ENCODE peak calls at places on chromosome 18, in ten cellular contexts. One of them, this sample, is unnamed.

GRCh38 chr18:3758531-3758930 is 308.6 kb downstream of the TGIF1 start:
- DNase-seq in substantia nigra: no peak
- DNase-seq in NCI-H1092 treated with DMSO at 0.1 percent for 48 hours: no peak
- DNase-seq in NCI-H524 treated with DMSO at 0.1 percent for 48 hours: no peak
- DNase-seq in activated CD8-positive, alpha-beta memory T cell treated with anti-CD3 and anti-CD28 coated beads for 1 hour: no peak
- DNase-seq in posterior vena cava: no peak
- DNase-seq in left kidney: no peak
- DNase-seq in SJSA1: no peak
- DNase-seq in 8988T: no peak
- DNase-seq in T-helper 2 cell: no peak
- DNase-seq in this sample: peak

GRCh38 chr18:68769423-68769822 is 28.5 kb upstream of the CCDC102B start:
- DNase-seq in substantia nigra: no peak
- DNase-seq in NCI-H1092 treated with DMSO at 0.1 percent for 48 hours: no peak
- DNase-seq in NCI-H524 treated with DMSO at 0.1 percent for 48 hours: no peak
- DNase-seq in activated CD8-positive, alpha-beta memory T cell treated with anti-CD3 and anti-CD28 coated beads for 1 hour: no peak
- DNase-seq in posterior vena cava: no peak
- DNase-seq in left kidney: no peak
- DNase-seq in SJSA1: no peak
- DNase-seq in 8988T: no peak
- DNase-seq in T-helper 2 cell: no peak
- DNase-seq in this sample: no peak

GRCh38 chr18:56684277-56684676 is 33.1 kb downstream of the WDR7 start:
- DNase-seq in substantia nigra: no peak
- DNase-seq in NCI-H1092 treated with DMSO at 0.1 percent for 48 hours: no peak
- DNase-seq in NCI-H524 treated with DMSO at 0.1 percent for 48 hours: no peak
- DNase-seq in activated CD8-positive, alpha-beta memory T cell treated with anti-CD3 and anti-CD28 coated beads for 1 hour: no peak
- DNase-seq in posterior vena cava: no peak
- DNase-seq in left kidney: no peak
- DNase-seq in SJSA1: no peak
- DNase-seq in 8988T: no peak
- DNase-seq in T-helper 2 cell: no peak
- DNase-seq in this sample: no peak

GRCh38 chr18:74905245-74905644 is 303.7 kb downstream of the PTGR3 start:
- DNase-seq in substantia nigra: no peak
- DNase-seq in NCI-H1092 treated with DMSO at 0.1 percent for 48 hours: peak
- DNase-seq in NCI-H524 treated with DMSO at 0.1 percent for 48 hours: no peak
- DNase-seq in activated CD8-positive, alpha-beta memory T cell treated with anti-CD3 and anti-CD28 coated beads for 1 hour: no peak
- DNase-seq in posterior vena cava: no peak
- DNase-seq in left kidney: no peak
- DNase-seq in SJSA1: no peak
- DNase-seq in 8988T: no peak
- DNase-seq in T-helper 2 cell: no peak
- DNase-seq in this sample: no peak

GRCh38 chr18:1527805-1528204 is 623.1 kb downstream of the ADCYAP1 start:
- DNase-seq in substantia nigra: no peak
- DNase-seq in NCI-H1092 treated with DMSO at 0.1 percent for 48 hours: no peak
- DNase-seq in NCI-H524 treated with DMSO at 0.1 percent for 48 hours: no peak
- DNase-seq in activated CD8-positive, alpha-beta memory T cell treated with anti-CD3 and anti-CD28 coated beads for 1 hour: no peak
- DNase-seq in posterior vena cava: no peak
- DNase-seq in left kidney: no peak
- DNase-seq in SJSA1: no peak
- DNase-seq in 8988T: no peak
- DNase-seq in T-helper 2 cell: no peak
- DNase-seq in this sample: peak

GRCh38 chr18:7789853-7790552 is 222.9 kb downstream of the PTPRM start:
- DNase-seq in substantia nigra: no peak
- DNase-seq in NCI-H1092 treated with DMSO at 0.1 percent for 48 hours: peak
- DNase-seq in NCI-H524 treated with DMSO at 0.1 percent for 48 hours: no peak
- DNase-seq in activated CD8-positive, alpha-beta memory T cell treated with anti-CD3 and anti-CD28 coated beads for 1 hour: no peak
- DNase-seq in posterior vena cava: no peak
- DNase-seq in left kidney: peak
- DNase-seq in SJSA1: peak
- DNase-seq in 8988T: no peak
- DNase-seq in T-helper 2 cell: no peak
- DNase-seq in this sample: peak

GRCh38 chr18:37441821-37442220 is 123.8 kb downstream of the CELF4 start:
- DNase-seq in substantia nigra: no peak
- DNase-seq in NCI-H1092 treated with DMSO at 0.1 percent for 48 hours: no peak
- DNase-seq in NCI-H524 treated with DMSO at 0.1 percent for 48 hours: no peak
- DNase-seq in activated CD8-positive, alpha-beta memory T cell treated with anti-CD3 and anti-CD28 coated beads for 1 hour: no peak
- DNase-seq in posterior vena cava: no peak
- DNase-seq in left kidney: no peak
- DNase-seq in SJSA1: no peak
- DNase-seq in 8988T: no peak
- DNase-seq in T-helper 2 cell: no peak
- DNase-seq in this sample: no peak

GRCh38 chr18:6881034-6881800 is 151.7 kb downstream of the ARHGAP28 start:
- DNase-seq in substantia nigra: no peak
- DNase-seq in NCI-H1092 treated with DMSO at 0.1 percent for 48 hours: no peak
- DNase-seq in NCI-H524 treated with DMSO at 0.1 percent for 48 hours: no peak
- DNase-seq in activated CD8-positive, alpha-beta memory T cell treated with anti-CD3 and anti-CD28 coated beads for 1 hour: no peak
- DNase-seq in posterior vena cava: no peak
- DNase-seq in left kidney: no peak
- DNase-seq in SJSA1: no peak
- DNase-seq in 8988T: no peak
- DNase-seq in T-helper 2 cell: no peak
- DNase-seq in this sample: no peak

GRCh38 chr18:54775686-54776085 is 52.6 kb upstream of the RAB27B start:
- DNase-seq in substantia nigra: no peak
- DNase-seq in NCI-H1092 treated with DMSO at 0.1 percent for 48 hours: no peak
- DNase-seq in NCI-H524 treated with DMSO at 0.1 percent for 48 hours: no peak
- DNase-seq in activated CD8-positive, alpha-beta memory T cell treated with anti-CD3 and anti-CD28 coated beads for 1 hour: no peak
- DNase-seq in posterior vena cava: no peak
- DNase-seq in left kidney: no peak
- DNase-seq in SJSA1: peak
- DNase-seq in 8988T: no peak
- DNase-seq in T-helper 2 cell: no peak
- DNase-seq in this sample: peak

GRCh38 chr18:45014047-45014501 is 333.4 kb downstream of the SETBP1 start:
- DNase-seq in substantia nigra: no peak
- DNase-seq in NCI-H1092 treated with DMSO at 0.1 percent for 48 hours: no peak
- DNase-seq in NCI-H524 treated with DMSO at 0.1 percent for 48 hours: no peak
- DNase-seq in activated CD8-positive, alpha-beta memory T cell treated with anti-CD3 and anti-CD28 coated beads for 1 hour: no peak
- DNase-seq in posterior vena cava: no peak
- DNase-seq in left kidney: peak
- DNase-seq in SJSA1: peak
- DNase-seq in 8988T: peak
- DNase-seq in T-helper 2 cell: no peak
- DNase-seq in this sample: peak

GRCh38 chr18:13623871-13624270 is 102.5 kb downstream of the FAM210A start:
- DNase-seq in substantia nigra: no peak
- DNase-seq in NCI-H1092 treated with DMSO at 0.1 percent for 48 hours: no peak
- DNase-seq in NCI-H524 treated with DMSO at 0.1 percent for 48 hours: no peak
- DNase-seq in activated CD8-positive, alpha-beta memory T cell treated with anti-CD3 and anti-CD28 coated beads for 1 hour: no peak
- DNase-seq in posterior vena cava: peak
- DNase-seq in left kidney: no peak
- DNase-seq in SJSA1: no peak
- DNase-seq in 8988T: no peak
- DNase-seq in T-helper 2 cell: no peak
- DNase-seq in this sample: no peak

GRCh38 chr18:49519041-49519971 is 32.3 kb upstream of the C18orf32 start:
- DNase-seq in substantia nigra: no peak
- DNase-seq in NCI-H1092 treated with DMSO at 0.1 percent for 48 hours: no peak
- DNase-seq in NCI-H524 treated with DMSO at 0.1 percent for 48 hours: peak
- DNase-seq in activated CD8-positive, alpha-beta memory T cell treated with anti-CD3 and anti-CD28 coated beads for 1 hour: no peak
- DNase-seq in posterior vena cava: peak
- DNase-seq in left kidney: no peak
- DNase-seq in SJSA1: peak
- DNase-seq in 8988T: no peak
- DNase-seq in T-helper 2 cell: no peak
- DNase-seq in this sample: no peak

GRCh38 chr18:46182633-46183401 is 78.6 kb downstream of the HAUS1 start:
- DNase-seq in substantia nigra: no peak
- DNase-seq in NCI-H1092 treated with DMSO at 0.1 percent for 48 hours: no peak
- DNase-seq in NCI-H524 treated with DMSO at 0.1 percent for 48 hours: no peak
- DNase-seq in activated CD8-positive, alpha-beta memory T cell treated with anti-CD3 and anti-CD28 coated beads for 1 hour: no peak
- DNase-seq in posterior vena cava: no peak
- DNase-seq in left kidney: no peak
- DNase-seq in SJSA1: no peak
- DNase-seq in 8988T: no peak
- DNase-seq in T-helper 2 cell: no peak
- DNase-seq in this sample: peak

GRCh38 chr18:77073336-77074093 is 59.1 kb downstream of the MBP start:
- DNase-seq in substantia nigra: no peak
- DNase-seq in NCI-H1092 treated with DMSO at 0.1 percent for 48 hours: no peak
- DNase-seq in NCI-H524 treated with DMSO at 0.1 percent for 48 hours: no peak
- DNase-seq in activated CD8-positive, alpha-beta memory T cell treated with anti-CD3 and anti-CD28 coated beads for 1 hour: no peak
- DNase-seq in posterior vena cava: no peak
- DNase-seq in left kidney: no peak
- DNase-seq in SJSA1: no peak
- DNase-seq in 8988T: no peak
- DNase-seq in T-helper 2 cell: peak
- DNase-seq in this sample: no peak

GRCh38 chr18:73365018-73365417 is 497.2 kb upstream of the NETO1 start:
- DNase-seq in substantia nigra: no peak
- DNase-seq in NCI-H1092 treated with DMSO at 0.1 percent for 48 hours: no peak
- DNase-seq in NCI-H524 treated with DMSO at 0.1 percent for 48 hours: no peak
- DNase-seq in activated CD8-positive, alpha-beta memory T cell treated with anti-CD3 and anti-CD28 coated beads for 1 hour: no peak
- DNase-seq in posterior vena cava: no peak
- DNase-seq in left kidney: no peak
- DNase-seq in SJSA1: no peak
- DNase-seq in 8988T: no peak
- DNase-seq in T-helper 2 cell: no peak
- DNase-seq in this sample: no peak

GRCh38 chr18:56711706-56712445 is 60.7 kb downstream of the WDR7 start:
- DNase-seq in substantia nigra: no peak
- DNase-seq in NCI-H1092 treated with DMSO at 0.1 percent for 48 hours: no peak
- DNase-seq in NCI-H524 treated with DMSO at 0.1 percent for 48 hours: peak
- DNase-seq in activated CD8-positive, alpha-beta memory T cell treated with anti-CD3 and anti-CD28 coated beads for 1 hour: no peak
- DNase-seq in posterior vena cava: no peak
- DNase-seq in left kidney: no peak
- DNase-seq in SJSA1: no peak
- DNase-seq in 8988T: no peak
- DNase-seq in T-helper 2 cell: no peak
- DNase-seq in this sample: no peak

GRCh38 chr18:68555935-68556334 is 159.0 kb downstream of the TMX3 start:
- DNase-seq in substantia nigra: no peak
- DNase-seq in NCI-H1092 treated with DMSO at 0.1 percent for 48 hours: no peak
- DNase-seq in NCI-H524 treated with DMSO at 0.1 percent for 48 hours: no peak
- DNase-seq in activated CD8-positive, alpha-beta memory T cell treated with anti-CD3 and anti-CD28 coated beads for 1 hour: no peak
- DNase-seq in posterior vena cava: no peak
- DNase-seq in left kidney: no peak
- DNase-seq in SJSA1: no peak
- DNase-seq in 8988T: no peak
- DNase-seq in T-helper 2 cell: no peak
- DNase-seq in this sample: peak

GRCh38 chr18:59148192-59148591 is 8.5 kb downstream of the SEC11C start:
- DNase-seq in substantia nigra: no peak
- DNase-seq in NCI-H1092 treated with DMSO at 0.1 percent for 48 hours: peak
- DNase-seq in NCI-H524 treated with DMSO at 0.1 percent for 48 hours: no peak
- DNase-seq in activated CD8-positive, alpha-beta memory T cell treated with anti-CD3 and anti-CD28 coated beads for 1 hour: no peak
- DNase-seq in posterior vena cava: no peak
- DNase-seq in left kidney: no peak
- DNase-seq in SJSA1: no peak
- DNase-seq in 8988T: no peak
- DNase-seq in T-helper 2 cell: no peak
- DNase-seq in this sample: no peak

GRCh38 chr18:79567481-79568147 is 112.0 kb upstream of the CTDP1 start:
- DNase-seq in substantia nigra: no peak
- DNase-seq in NCI-H1092 treated with DMSO at 0.1 percent for 48 hours: peak
- DNase-seq in NCI-H524 treated with DMSO at 0.1 percent for 48 hours: no peak
- DNase-seq in activated CD8-positive, alpha-beta memory T cell treated with anti-CD3 and anti-CD28 coated beads for 1 hour: no peak
- DNase-seq in posterior vena cava: peak
- DNase-seq in left kidney: peak
- DNase-seq in SJSA1: peak
- DNase-seq in 8988T: no peak
- DNase-seq in T-helper 2 cell: no peak
- DNase-seq in this sample: peak